ENCODE peak calls at places on chromosomes 5 and 9, in ten cellular contexts. One of them, this sample, is unnamed.
A peak's percentile ranks its signal among the peaks of the same experiment; 100 is the strongest.

GRCh38 chr5:143033535-143034260 is 263.5 kb downstream of the ARHGAP26 start:
- DNase-seq in amygdala: no peak
- DNase-seq in activated CD8-positive, alpha-beta T cell treated with anti-CD3 and anti-CD28 coated beads, Interleukin-2, amount 10 ng/mL, durations not matched to agents 7 days and 5 days: no peak
- DNase-seq in stimulated activated CD4-positive, alpha-beta T cell treated with anti-CD3 and anti-CD28 coated beads, Interleukin-15, amount 100 ng/mL, for 24 hours: no peak
- DNase-seq in heart right ventricle: no peak
- DNase-seq in amniotic stem cell: peak; percentile 72
- DNase-seq in Calu3: no peak
- DNase-seq in uterus: no peak
- DNase-seq in hepatocyte: no peak
- DNase-seq in effector CD4-positive, alpha-beta T cell: no peak
- DNase-seq in this sample: peak; percentile 52

GRCh38 chr5:156340886-156341285 is 13.9 kb downstream of the SGCD start:
- DNase-seq in amygdala: no peak
- DNase-seq in activated CD8-positive, alpha-beta T cell treated with anti-CD3 and anti-CD28 coated beads, Interleukin-2, amount 10 ng/mL, durations not matched to agents 7 days and 5 days: no peak
- DNase-seq in stimulated activated CD4-positive, alpha-beta T cell treated with anti-CD3 and anti-CD28 coated beads, Interleukin-15, amount 100 ng/mL, for 24 hours: no peak
- DNase-seq in heart right ventricle: no peak
- DNase-seq in amniotic stem cell: no peak
- DNase-seq in Calu3: no peak
- DNase-seq in uterus: no peak
- DNase-seq in hepatocyte: no peak
- DNase-seq in effector CD4-positive, alpha-beta T cell: no peak
- DNase-seq in this sample: no peak

GRCh38 chr5:109239501-109239900 is 170.3 kb downstream of the PJA2 start:
- DNase-seq in amygdala: no peak
- DNase-seq in activated CD8-positive, alpha-beta T cell treated with anti-CD3 and anti-CD28 coated beads, Interleukin-2, amount 10 ng/mL, durations not matched to agents 7 days and 5 days: no peak
- DNase-seq in stimulated activated CD4-positive, alpha-beta T cell treated with anti-CD3 and anti-CD28 coated beads, Interleukin-15, amount 100 ng/mL, for 24 hours: no peak
- DNase-seq in heart right ventricle: no peak
- DNase-seq in amniotic stem cell: no peak
- DNase-seq in Calu3: no peak
- DNase-seq in uterus: no peak
- DNase-seq in hepatocyte: no peak
- DNase-seq in effector CD4-positive, alpha-beta T cell: no peak
- DNase-seq in this sample: no peak

GRCh38 chr5:52709171-52709925 is 78.4 kb upstream of the ITGA1 start:
- DNase-seq in amygdala: no peak
- DNase-seq in activated CD8-positive, alpha-beta T cell treated with anti-CD3 and anti-CD28 coated beads, Interleukin-2, amount 10 ng/mL, durations not matched to agents 7 days and 5 days: peak; percentile 69
- DNase-seq in stimulated activated CD4-positive, alpha-beta T cell treated with anti-CD3 and anti-CD28 coated beads, Interleukin-15, amount 100 ng/mL, for 24 hours: peak; percentile 3
- DNase-seq in heart right ventricle: no peak
- DNase-seq in amniotic stem cell: no peak
- DNase-seq in Calu3: peak; percentile 16
- DNase-seq in uterus: no peak
- DNase-seq in hepatocyte: no peak
- DNase-seq in effector CD4-positive, alpha-beta T cell: no peak
- DNase-seq in this sample: no peak

GRCh38 chr5:132437604-132438275 is 52.8 kb downstream of the IRF1 start:
- DNase-seq in amygdala: no peak
- DNase-seq in activated CD8-positive, alpha-beta T cell treated with anti-CD3 and anti-CD28 coated beads, Interleukin-2, amount 10 ng/mL, durations not matched to agents 7 days and 5 days: peak; percentile 84
- DNase-seq in stimulated activated CD4-positive, alpha-beta T cell treated with anti-CD3 and anti-CD28 coated beads, Interleukin-15, amount 100 ng/mL, for 24 hours: peak; percentile 76
- DNase-seq in heart right ventricle: peak; percentile 73
- DNase-seq in amniotic stem cell: no peak
- DNase-seq in Calu3: no peak
- DNase-seq in uterus: peak; percentile 90
- DNase-seq in hepatocyte: peak; percentile 82
- DNase-seq in effector CD4-positive, alpha-beta T cell: peak; percentile 45
- DNase-seq in this sample: peak; percentile 79

GRCh38 chr5:54243483-54244080 is 66.8 kb downstream of the ARL15 start:
- DNase-seq in amygdala: no peak
- DNase-seq in activated CD8-positive, alpha-beta T cell treated with anti-CD3 and anti-CD28 coated beads, Interleukin-2, amount 10 ng/mL, durations not matched to agents 7 days and 5 days: peak; percentile 56
- DNase-seq in stimulated activated CD4-positive, alpha-beta T cell treated with anti-CD3 and anti-CD28 coated beads, Interleukin-15, amount 100 ng/mL, for 24 hours: peak; percentile 32
- DNase-seq in heart right ventricle: no peak
- DNase-seq in amniotic stem cell: no peak
- DNase-seq in Calu3: peak; percentile 45
- DNase-seq in uterus: no peak
- DNase-seq in hepatocyte: peak; percentile 48
- DNase-seq in effector CD4-positive, alpha-beta T cell: no peak
- DNase-seq in this sample: peak; percentile 24

GRCh38 chr9:114507726-114508125 is 2.5 kb upstream of the WHRN start:
- DNase-seq in amygdala: no peak
- DNase-seq in activated CD8-positive, alpha-beta T cell treated with anti-CD3 and anti-CD28 coated beads, Interleukin-2, amount 10 ng/mL, durations not matched to agents 7 days and 5 days: peak; percentile 46
- DNase-seq in stimulated activated CD4-positive, alpha-beta T cell treated with anti-CD3 and anti-CD28 coated beads, Interleukin-15, amount 100 ng/mL, for 24 hours: no peak
- DNase-seq in heart right ventricle: no peak
- DNase-seq in amniotic stem cell: no peak
- DNase-seq in Calu3: peak; percentile 9
- DNase-seq in uterus: no peak
- DNase-seq in hepatocyte: peak; percentile 53
- DNase-seq in effector CD4-positive, alpha-beta T cell: peak; percentile 25
- DNase-seq in this sample: no peak

GRCh38 chr5:100901851-100902341 is 1.2 kb downstream of the ST8SIA4 start:
- DNase-seq in amygdala: no peak
- DNase-seq in activated CD8-positive, alpha-beta T cell treated with anti-CD3 and anti-CD28 coated beads, Interleukin-2, amount 10 ng/mL, durations not matched to agents 7 days and 5 days: peak; percentile 81
- DNase-seq in stimulated activated CD4-positive, alpha-beta T cell treated with anti-CD3 and anti-CD28 coated beads, Interleukin-15, amount 100 ng/mL, for 24 hours: peak; percentile 67
- DNase-seq in heart right ventricle: no peak
- DNase-seq in amniotic stem cell: no peak
- DNase-seq in Calu3: no peak
- DNase-seq in uterus: peak; percentile 42
- DNase-seq in hepatocyte: peak; percentile 12
- DNase-seq in effector CD4-positive, alpha-beta T cell: peak; percentile 62
- DNase-seq in this sample: no peak

GRCh38 chr5:134577796-134578577 is 52.5 kb downstream of the JADE2 start:
- DNase-seq in amygdala: peak; percentile 57
- DNase-seq in activated CD8-positive, alpha-beta T cell treated with anti-CD3 and anti-CD28 coated beads, Interleukin-2, amount 10 ng/mL, durations not matched to agents 7 days and 5 days: peak; percentile 81
- DNase-seq in stimulated activated CD4-positive, alpha-beta T cell treated with anti-CD3 and anti-CD28 coated beads, Interleukin-15, amount 100 ng/mL, for 24 hours: peak; percentile 87
- DNase-seq in heart right ventricle: peak; percentile 85
- DNase-seq in amniotic stem cell: peak; percentile 78
- DNase-seq in Calu3: peak; percentile 88
- DNase-seq in uterus: peak; percentile 84
- DNase-seq in hepatocyte: peak; percentile 91
- DNase-seq in effector CD4-positive, alpha-beta T cell: peak; percentile 69
- DNase-seq in this sample: no peak

GRCh38 chr9:89038354-89039091 is 47.3 kb downstream of the S1PR3 start:
- DNase-seq in amygdala: peak; percentile 69
- DNase-seq in activated CD8-positive, alpha-beta T cell treated with anti-CD3 and anti-CD28 coated beads, Interleukin-2, amount 10 ng/mL, durations not matched to agents 7 days and 5 days: no peak
- DNase-seq in stimulated activated CD4-positive, alpha-beta T cell treated with anti-CD3 and anti-CD28 coated beads, Interleukin-15, amount 100 ng/mL, for 24 hours: no peak
- DNase-seq in heart right ventricle: no peak
- DNase-seq in amniotic stem cell: peak; percentile 37
- DNase-seq in Calu3: no peak
- DNase-seq in uterus: no peak
- DNase-seq in hepatocyte: no peak
- DNase-seq in effector CD4-positive, alpha-beta T cell: no peak
- DNase-seq in this sample: peak; percentile 83

GRCh38 chr9:4596165-4596922 is 65.8 kb upstream of the PLPP6 start:
- DNase-seq in amygdala: no peak
- DNase-seq in activated CD8-positive, alpha-beta T cell treated with anti-CD3 and anti-CD28 coated beads, Interleukin-2, amount 10 ng/mL, durations not matched to agents 7 days and 5 days: peak; percentile 80
- DNase-seq in stimulated activated CD4-positive, alpha-beta T cell treated with anti-CD3 and anti-CD28 coated beads, Interleukin-15, amount 100 ng/mL, for 24 hours: peak; percentile 37
- DNase-seq in heart right ventricle: no peak
- DNase-seq in amniotic stem cell: no peak
- DNase-seq in Calu3: no peak
- DNase-seq in uterus: no peak
- DNase-seq in hepatocyte: no peak
- DNase-seq in effector CD4-positive, alpha-beta T cell: peak; percentile 32
- DNase-seq in this sample: no peak

GRCh38 chr9:109934499-109935214 is 154.7 kb downstream of the PALM2AKAP2 start:
- DNase-seq in amygdala: no peak
- DNase-seq in activated CD8-positive, alpha-beta T cell treated with anti-CD3 and anti-CD28 coated beads, Interleukin-2, amount 10 ng/mL, durations not matched to agents 7 days and 5 days: no peak
- DNase-seq in stimulated activated CD4-positive, alpha-beta T cell treated with anti-CD3 and anti-CD28 coated beads, Interleukin-15, amount 100 ng/mL, for 24 hours: peak; percentile 46
- DNase-seq in heart right ventricle: no peak
- DNase-seq in amniotic stem cell: no peak
- DNase-seq in Calu3: no peak
- DNase-seq in uterus: no peak
- DNase-seq in hepatocyte: no peak
- DNase-seq in effector CD4-positive, alpha-beta T cell: no peak
- DNase-seq in this sample: no peak

GRCh38 chr9:22124263-22125011 is 115.3 kb upstream of the CDKN2B start:
- DNase-seq in amygdala: no peak
- DNase-seq in activated CD8-positive, alpha-beta T cell treated with anti-CD3 and anti-CD28 coated beads, Interleukin-2, amount 10 ng/mL, durations not matched to agents 7 days and 5 days: no peak
- DNase-seq in stimulated activated CD4-positive, alpha-beta T cell treated with anti-CD3 and anti-CD28 coated beads, Interleukin-15, amount 100 ng/mL, for 24 hours: no peak
- DNase-seq in heart right ventricle: no peak
- DNase-seq in amniotic stem cell: no peak
- DNase-seq in Calu3: no peak
- DNase-seq in uterus: no peak
- DNase-seq in hepatocyte: peak; percentile 45
- DNase-seq in effector CD4-positive, alpha-beta T cell: no peak
- DNase-seq in this sample: no peak

GRCh38 chr5:144139586-144139985 is 30.9 kb downstream of the YIPF5 start:
- DNase-seq in amygdala: peak; percentile 13
- DNase-seq in activated CD8-positive, alpha-beta T cell treated with anti-CD3 and anti-CD28 coated beads, Interleukin-2, amount 10 ng/mL, durations not matched to agents 7 days and 5 days: no peak
- DNase-seq in stimulated activated CD4-positive, alpha-beta T cell treated with anti-CD3 and anti-CD28 coated beads, Interleukin-15, amount 100 ng/mL, for 24 hours: no peak
- DNase-seq in heart right ventricle: no peak
- DNase-seq in amniotic stem cell: no peak
- DNase-seq in Calu3: no peak
- DNase-seq in uterus: no peak
- DNase-seq in hepatocyte: peak; percentile 45
- DNase-seq in effector CD4-positive, alpha-beta T cell: no peak
- DNase-seq in this sample: peak; percentile 18

GRCh38 chr5:57735754-57736153 is 253.1 kb upstream of the ACTBL2 start:
- DNase-seq in amygdala: no peak
- DNase-seq in activated CD8-positive, alpha-beta T cell treated with anti-CD3 and anti-CD28 coated beads, Interleukin-2, amount 10 ng/mL, durations not matched to agents 7 days and 5 days: no peak
- DNase-seq in stimulated activated CD4-positive, alpha-beta T cell treated with anti-CD3 and anti-CD28 coated beads, Interleukin-15, amount 100 ng/mL, for 24 hours: no peak
- DNase-seq in heart right ventricle: no peak
- DNase-seq in amniotic stem cell: peak; percentile 64
- DNase-seq in Calu3: no peak
- DNase-seq in uterus: no peak
- DNase-seq in hepatocyte: no peak
- DNase-seq in effector CD4-positive, alpha-beta T cell: no peak
- DNase-seq in this sample: peak; percentile 56

GRCh38 chr9:76456202-76456926 is 2.6 kb upstream of the GCNT1 start:
- DNase-seq in amygdala: no peak
- DNase-seq in activated CD8-positive, alpha-beta T cell treated with anti-CD3 and anti-CD28 coated beads, Interleukin-2, amount 10 ng/mL, durations not matched to agents 7 days and 5 days: peak; percentile 73
- DNase-seq in stimulated activated CD4-positive, alpha-beta T cell treated with anti-CD3 and anti-CD28 coated beads, Interleukin-15, amount 100 ng/mL, for 24 hours: peak; percentile 18
- DNase-seq in heart right ventricle: no peak
- DNase-seq in amniotic stem cell: no peak
- DNase-seq in Calu3: peak; percentile 27
- DNase-seq in uterus: no peak
- DNase-seq in hepatocyte: peak; percentile 88
- DNase-seq in effector CD4-positive, alpha-beta T cell: no peak
- DNase-seq in this sample: no peak

GRCh38 chr5:18119156-18119785 is 485.0 kb downstream of the TAF11L14 start:
- DNase-seq in amygdala: no peak
- DNase-seq in activated CD8-positive, alpha-beta T cell treated with anti-CD3 and anti-CD28 coated beads, Interleukin-2, amount 10 ng/mL, durations not matched to agents 7 days and 5 days: no peak
- DNase-seq in stimulated activated CD4-positive, alpha-beta T cell treated with anti-CD3 and anti-CD28 coated beads, Interleukin-15, amount 100 ng/mL, for 24 hours: no peak
- DNase-seq in heart right ventricle: no peak
- DNase-seq in amniotic stem cell: no peak
- DNase-seq in Calu3: no peak
- DNase-seq in uterus: no peak
- DNase-seq in hepatocyte: no peak
- DNase-seq in effector CD4-positive, alpha-beta T cell: no peak
- DNase-seq in this sample: no peak

GRCh38 chr5:81924467-81924866 is 47.4 kb upstream of the ATG10 start:
- DNase-seq in amygdala: peak; percentile 25
- DNase-seq in activated CD8-positive, alpha-beta T cell treated with anti-CD3 and anti-CD28 coated beads, Interleukin-2, amount 10 ng/mL, durations not matched to agents 7 days and 5 days: no peak
- DNase-seq in stimulated activated CD4-positive, alpha-beta T cell treated with anti-CD3 and anti-CD28 coated beads, Interleukin-15, amount 100 ng/mL, for 24 hours: no peak
- DNase-seq in heart right ventricle: peak; percentile 40
- DNase-seq in amniotic stem cell: no peak
- DNase-seq in Calu3: no peak
- DNase-seq in uterus: no peak
- DNase-seq in hepatocyte: no peak
- DNase-seq in effector CD4-positive, alpha-beta T cell: no peak
- DNase-seq in this sample: no peak

GRCh38 chr5:136004436-136004835 is 24.4 kb upstream of the TGFBI start:
- DNase-seq in amygdala: no peak
- DNase-seq in activated CD8-positive, alpha-beta T cell treated with anti-CD3 and anti-CD28 coated beads, Interleukin-2, amount 10 ng/mL, durations not matched to agents 7 days and 5 days: no peak
- DNase-seq in stimulated activated CD4-positive, alpha-beta T cell treated with anti-CD3 and anti-CD28 coated beads, Interleukin-15, amount 100 ng/mL, for 24 hours: no peak
- DNase-seq in heart right ventricle: no peak
- DNase-seq in amniotic stem cell: no peak
- DNase-seq in Calu3: no peak
- DNase-seq in uterus: no peak
- DNase-seq in hepatocyte: peak; percentile 51
- DNase-seq in effector CD4-positive, alpha-beta T cell: no peak
- DNase-seq in this sample: no peak

GRCh38 chr5:179867079-179867465 is 8.5 kb upstream of the MRNIP start:
- DNase-seq in amygdala: no peak
- DNase-seq in activated CD8-positive, alpha-beta T cell treated with anti-CD3 and anti-CD28 coated beads, Interleukin-2, amount 10 ng/mL, durations not matched to agents 7 days and 5 days: no peak
- DNase-seq in stimulated activated CD4-positive, alpha-beta T cell treated with anti-CD3 and anti-CD28 coated beads, Interleukin-15, amount 100 ng/mL, for 24 hours: no peak
- DNase-seq in heart right ventricle: no peak
- DNase-seq in amniotic stem cell: no peak
- DNase-seq in Calu3: no peak
- DNase-seq in uterus: no peak
- DNase-seq in hepatocyte: no peak
- DNase-seq in effector CD4-positive, alpha-beta T cell: no peak
- DNase-seq in this sample: no peak

GRCh38 chr9:129567842-129568559 is 52.9 kb downstream of the C9orf50 start:
- DNase-seq in amygdala: peak; percentile 41
- DNase-seq in activated CD8-positive, alpha-beta T cell treated with anti-CD3 and anti-CD28 coated beads, Interleukin-2, amount 10 ng/mL, durations not matched to agents 7 days and 5 days: no peak
- DNase-seq in stimulated activated CD4-positive, alpha-beta T cell treated with anti-CD3 and anti-CD28 coated beads, Interleukin-15, amount 100 ng/mL, for 24 hours: no peak
- DNase-seq in heart right ventricle: peak; percentile 37
- DNase-seq in amniotic stem cell: no peak
- DNase-seq in Calu3: peak; percentile 65
- DNase-seq in uterus: no peak
- DNase-seq in hepatocyte: no peak
- DNase-seq in effector CD4-positive, alpha-beta T cell: no peak
- DNase-seq in this sample: no peak

GRCh38 chr9:130833324-130833990 is 1.6 kb upstream of the ABL1 start:
- DNase-seq in amygdala: no peak
- DNase-seq in activated CD8-positive, alpha-beta T cell treated with anti-CD3 and anti-CD28 coated beads, Interleukin-2, amount 10 ng/mL, durations not matched to agents 7 days and 5 days: no peak
- DNase-seq in stimulated activated CD4-positive, alpha-beta T cell treated with anti-CD3 and anti-CD28 coated beads, Interleukin-15, amount 100 ng/mL, for 24 hours: no peak
- DNase-seq in heart right ventricle: no peak
- DNase-seq in amniotic stem cell: no peak
- DNase-seq in Calu3: no peak
- DNase-seq in uterus: no peak
- DNase-seq in hepatocyte: no peak
- DNase-seq in effector CD4-positive, alpha-beta T cell: no peak
- DNase-seq in this sample: no peak

GRCh38 chr5:66724740-66725139 is 128.5 kb downstream of the MAST4 start:
- DNase-seq in amygdala: no peak
- DNase-seq in activated CD8-positive, alpha-beta T cell treated with anti-CD3 and anti-CD28 coated beads, Interleukin-2, amount 10 ng/mL, durations not matched to agents 7 days and 5 days: no peak
- DNase-seq in stimulated activated CD4-positive, alpha-beta T cell treated with anti-CD3 and anti-CD28 coated beads, Interleukin-15, amount 100 ng/mL, for 24 hours: no peak
- DNase-seq in heart right ventricle: no peak
- DNase-seq in amniotic stem cell: no peak
- DNase-seq in Calu3: no peak
- DNase-seq in uterus: no peak
- DNase-seq in hepatocyte: no peak
- DNase-seq in effector CD4-positive, alpha-beta T cell: no peak
- DNase-seq in this sample: no peak

GRCh38 chr9:127452481-127453092 is 1.3 kb downstream of the LRSAM1 start:
- DNase-seq in amygdala: no peak
- DNase-seq in activated CD8-positive, alpha-beta T cell treated with anti-CD3 and anti-CD28 coated beads, Interleukin-2, amount 10 ng/mL, durations not matched to agents 7 days and 5 days: no peak
- DNase-seq in stimulated activated CD4-positive, alpha-beta T cell treated with anti-CD3 and anti-CD28 coated beads, Interleukin-15, amount 100 ng/mL, for 24 hours: no peak
- DNase-seq in heart right ventricle: peak; percentile 66
- DNase-seq in amniotic stem cell: no peak
- DNase-seq in Calu3: peak; percentile 15
- DNase-seq in uterus: peak; percentile 53
- DNase-seq in hepatocyte: peak; percentile 51
- DNase-seq in effector CD4-positive, alpha-beta T cell: no peak
- DNase-seq in this sample: no peak

GRCh38 chr5:132086277-132086794 is 12.7 kb downstream of the CSF2 start:
- DNase-seq in amygdala: no peak
- DNase-seq in activated CD8-positive, alpha-beta T cell treated with anti-CD3 and anti-CD28 coated beads, Interleukin-2, amount 10 ng/mL, durations not matched to agents 7 days and 5 days: no peak
- DNase-seq in stimulated activated CD4-positive, alpha-beta T cell treated with anti-CD3 and anti-CD28 coated beads, Interleukin-15, amount 100 ng/mL, for 24 hours: no peak
- DNase-seq in heart right ventricle: peak; percentile 67
- DNase-seq in amniotic stem cell: peak; percentile 60
- DNase-seq in Calu3: peak; percentile 86
- DNase-seq in uterus: peak; percentile 42
- DNase-seq in hepatocyte: peak; percentile 63
- DNase-seq in effector CD4-positive, alpha-beta T cell: no peak
- DNase-seq in this sample: peak; percentile 49

GRCh38 chr9:102435427-102435826 is 559.7 kb upstream of the CYLC2 start:
- DNase-seq in amygdala: no peak
- DNase-seq in activated CD8-positive, alpha-beta T cell treated with anti-CD3 and anti-CD28 coated beads, Interleukin-2, amount 10 ng/mL, durations not matched to agents 7 days and 5 days: no peak
- DNase-seq in stimulated activated CD4-positive, alpha-beta T cell treated with anti-CD3 and anti-CD28 coated beads, Interleukin-15, amount 100 ng/mL, for 24 hours: no peak
- DNase-seq in heart right ventricle: no peak
- DNase-seq in amniotic stem cell: no peak
- DNase-seq in Calu3: no peak
- DNase-seq in uterus: no peak
- DNase-seq in hepatocyte: no peak
- DNase-seq in effector CD4-positive, alpha-beta T cell: no peak
- DNase-seq in this sample: no peak

GRCh38 chr5:958701-959571 is 49.7 kb upstream of the NKD2 start:
- DNase-seq in amygdala: no peak
- DNase-seq in activated CD8-positive, alpha-beta T cell treated with anti-CD3 and anti-CD28 coated beads, Interleukin-2, amount 10 ng/mL, durations not matched to agents 7 days and 5 days: no peak
- DNase-seq in stimulated activated CD4-positive, alpha-beta T cell treated with anti-CD3 and anti-CD28 coated beads, Interleukin-15, amount 100 ng/mL, for 24 hours: no peak
- DNase-seq in heart right ventricle: no peak
- DNase-seq in amniotic stem cell: no peak
- DNase-seq in Calu3: peak; percentile 44
- DNase-seq in uterus: peak; percentile 57
- DNase-seq in hepatocyte: no peak
- DNase-seq in effector CD4-positive, alpha-beta T cell: no peak
- DNase-seq in this sample: no peak

GRCh38 chr9:135047026-135047350 is 40.5 kb upstream of the OLFM1 start:
- DNase-seq in amygdala: no peak
- DNase-seq in activated CD8-positive, alpha-beta T cell treated with anti-CD3 and anti-CD28 coated beads, Interleukin-2, amount 10 ng/mL, durations not matched to agents 7 days and 5 days: no peak
- DNase-seq in stimulated activated CD4-positive, alpha-beta T cell treated with anti-CD3 and anti-CD28 coated beads, Interleukin-15, amount 100 ng/mL, for 24 hours: no peak
- DNase-seq in heart right ventricle: no peak
- DNase-seq in amniotic stem cell: no peak
- DNase-seq in Calu3: no peak
- DNase-seq in uterus: no peak
- DNase-seq in hepatocyte: no peak
- DNase-seq in effector CD4-positive, alpha-beta T cell: no peak
- DNase-seq in this sample: no peak

This sample was measured in AG09319.